ENCODE peak calls at places on chromosomes 3 and 15, in six cellular contexts. D is A673; Q is naive thymus-derived CD4-positive, alpha-beta T cell; J is esophagus squamous epithelium; S is cardiac muscle cell; N is neuronal stem cell. R is an unnamed sample.

GRCh38 chr15:82566690-82567089 is 26.4 kb upstream of the RPS17 start:
- DNase-seq in J (no peak), D (no peak), Q (no peak), N (no peak), S (peak; percentile 11), R (no peak)

GRCh38 chr3:149604125-149604851 is 53.5 kb downstream of the WWTR1 start:
- DNase-seq in J (no peak), Q (no peak), D (no peak), S (no peak), N (no peak), R (no peak)

GRCh38 chr15:62344806-62345539 is 179.9 kb upstream of the C2CD4B start:
- DNase-seq in N (peak; percentile 68), Q (peak; percentile 66), D (peak; percentile 81), J (no peak), S (peak; percentile 52), R (peak; percentile 83)

GRCh38 chr3:152268501-152269422 is at the start of gene MBNL1:
- DNase-seq in J (peak; percentile 56), Q (peak; percentile 88), D (peak; percentile 88), N (peak; percentile 75), S (peak; percentile 87), R (peak; percentile 94)

GRCh38 chr3:9976736-9977709 is 9.6 kb downstream of the EMC3 start:
- DNase-seq in S (peak; percentile 98), D (peak; percentile 88), J (peak; percentile 8), N (no peak), Q (no peak), R (no peak)

GRCh38 chr3:7346364-7346763 is 485.4 kb downstream of the GRM7 start:
- DNase-seq in N (no peak), Q (no peak), J (no peak), D (no peak), S (no peak), R (no peak)

GRCh38 chr3:178085817-178086123 is 450.5 kb upstream of the KCNMB2 start:
- DNase-seq in D (no peak), J (no peak), Q (no peak), N (no peak), S (no peak), R (no peak)

GRCh38 chr15:49863431-49864205 is 242.8 kb downstream of the DTWD1 start:
- DNase-seq in Q (no peak), N (no peak), D (no peak), S (peak; percentile 74), J (no peak), R (no peak)

GRCh38 chr3:45676248-45677044 is 12.8 kb upstream of the SACM1L start:
- DNase-seq in D (no peak), J (no peak), N (no peak), Q (no peak), S (no peak), R (no peak)

GRCh38 chr3:16114381-16114916 is 60.0 kb upstream of the GALNT15 start:
- DNase-seq in S (no peak), N (no peak), D (no peak), J (no peak), Q (no peak), R (no peak)

GRCh38 chr15:68268405-68268804 is 9.1 kb upstream of the FEM1B start:
- DNase-seq in N (no peak), S (no peak), J (no peak), Q (no peak), D (no peak), R (no peak)

GRCh38 chr3:74661672-74662071 is 47.2 kb upstream of the CNTN3 start:
- DNase-seq in J (no peak), S (no peak), Q (no peak), D (no peak), N (no peak), R (no peak)

GRCh38 chr3:194880940-194881925 is 195.6 kb downstream of the FAM43A start:
- DNase-seq in J (no peak), N (no peak), Q (no peak), D (no peak), S (no peak), R (no peak)

GRCh38 chr3:12705374-12705926 is 41.5 kb upstream of the RAF1 start:
- DNase-seq in J (no peak), N (no peak), D (no peak), S (no peak), Q (no peak), R (no peak)

GRCh38 chr3:23330568-23330967 is 127.4 kb downstream of the UBE2E2 start:
- DNase-seq in N (no peak), D (no peak), J (no peak), Q (no peak), S (no peak), R (no peak)

GRCh38 chr3:127637546-127637945 is 8.6 kb downstream of the PODXL2 start:
- DNase-seq in J (no peak), Q (peak; percentile 49), S (no peak), N (no peak), D (no peak), R (peak; percentile 42)

GRCh38 chr3:181712505-181713299 is 977 bp downstream of the SOX2 start:
- DNase-seq in D (peak; percentile 81), Q (no peak), J (no peak), S (no peak), N (no peak), R (peak; percentile 79)

GRCh38 chr3:45907769-45908705 is 21.7 kb downstream of the CCR9 start:
- DNase-seq in Q (peak; percentile 48), D (no peak), S (peak; percentile 42), J (no peak), N (no peak), R (no peak)

GRCh38 chr3:62605413-62606068 is 232.2 kb upstream of the FEZF2 start:
- DNase-seq in Q (no peak), D (no peak), J (no peak), N (no peak), S (no peak), R (no peak)

GRCh38 chr3:56862352-56863062 is 60.8 kb upstream of the ARHGEF3 start:
- DNase-seq in N (no peak), Q (no peak), S (peak; percentile 89), D (no peak), J (no peak), R (no peak)

GRCh38 chr15:101124731-101125558 is 126.9 kb downstream of the CHSY1 start:
- DNase-seq in D (no peak), S (peak; percentile 87), N (no peak), J (no peak), Q (no peak), R (no peak)

GRCh38 chr15:52093539-52094502 is 18.8 kb downstream of the BCL2L10 start:
- DNase-seq in J (no peak), D (peak; percentile 36), Q (no peak), N (no peak), S (peak; percentile 88), R (no peak)

GRCh38 chr3:143024351-143024960 is 23.1 kb downstream of the U2SURP start:
- DNase-seq in N (no peak), Q (no peak), D (no peak), S (no peak), J (no peak), R (no peak)

GRCh38 chr15:76169013-76169412 is 109.2 kb downstream of the TMEM266 start:
- DNase-seq in D (peak; percentile 45), Q (no peak), S (peak; percentile 26), J (no peak), N (no peak), R (peak; percentile 46)

GRCh38 chr3:154971771-154972326 is 108.3 kb upstream of the MME start:
- DNase-seq in Q (no peak), S (peak; percentile 79), N (no peak), J (no peak), D (no peak), R (no peak)

GRCh38 chr15:34318277-34319079 is 19.1 kb downstream of the SLC12A6 start:
- DNase-seq in N (peak; percentile 18), Q (peak; percentile 37), D (peak; percentile 79), J (no peak), S (peak; percentile 75), R (peak; percentile 23)

GRCh38 chr3:134363381-134363755 is 10.9 kb downstream of the AMOTL2 start:
- DNase-seq in S (no peak), D (no peak), Q (no peak), N (no peak), J (no peak), R (no peak)
- H3K4me3 ChIP-seq in S (no peak overlapping the region), D (peak overlapping the region; percentile 23), Q (peak overlapping the region; percentile 55), N (no peak overlapping the region), J (peak overlapping the region; percentile 24), R (no peak overlapping the region)

GRCh38 chr15:67072442-67072841 is 7.0 kb downstream of the SMAD3 start:
- DNase-seq in S (no peak), Q (no peak), D (no peak), N (no peak), J (no peak), R (no peak)

GRCh38 chr15:67072951-67073350 is 7.5 kb downstream of the SMAD3 start:
- DNase-seq in D (no peak), J (no peak), N (no peak), S (peak; percentile 36), Q (no peak), R (no peak)

GRCh38 chr15:67077641-67078215 is 12.3 kb downstream of the SMAD3 start:
- DNase-seq in Q (no peak), S (no peak), J (no peak), D (no peak), N (no peak), R (peak; percentile 57)

GRCh38 chr15:67076147-67076843 is 10.9 kb downstream of the SMAD3 start:
- DNase-seq in J (no peak), Q (no peak), S (peak; percentile 80), D (no peak), N (no peak), R (peak; percentile 85)

GRCh38 chr15:67074886-67075229 is 9.5 kb downstream of the SMAD3 start:
- DNase-seq in Q (no peak), S (no peak), N (no peak), D (no peak), J (no peak), R (no peak)
- H3K4me1 ChIP-seq in Q (peaks cover 79% of the 10 kb centered on the region), S (peaks cover 21% of the 10 kb centered on the region), N (peaks cover 4% of the 10 kb centered on the region), D (peaks cover 21% of the 10 kb centered on the region), J (peaks cover 15% of the 10 kb centered on the region), R (peaks cover 96% of the 10 kb centered on the region)

GRCh38 chr3:192514754-192515660 is 212.3 kb downstream of the FGF12 start:
- DNase-seq in Q (no peak), D (peak; percentile 26), N (peak; percentile 39), S (peak; percentile 7), J (no peak), R (no peak)

GRCh38 chr3:192514081-192514753 is 213.1 kb downstream of the FGF12 start:
- DNase-seq in Q (no peak), D (peak; percentile 62), N (peak; percentile 67), S (peak; percentile 33), J (no peak), R (no peak)

GRCh38 chr3:192516850-192517249 is 210.5 kb downstream of the FGF12 start:
- DNase-seq in J (no peak), Q (no peak), N (no peak), S (no peak), D (no peak), R (no peak)

GRCh38 chr3:192515661-192516040 is 211.7 kb downstream of the FGF12 start:
- DNase-seq in S (no peak), N (no peak), J (no peak), Q (no peak), D (no peak), R (no peak)
- H3K4me3 ChIP-seq in S (peak overlapping the region; percentile 50), N (no peak overlapping the region), J (peak overlapping the region; percentile 43), Q (no peak overlapping the region), D (no peak overlapping the region), R (no peak overlapping the region)

GRCh38 chr3:71302604-71303003 is 280.9 kb downstream of the FOXP1 start:
- DNase-seq in D (no peak), N (no peak), J (no peak), S (no peak), Q (no peak), R (no peak)
- H3K4me1 ChIP-seq in D (peaks cover 42% of the 10 kb centered on the region), N (peaks cover 11% of the 10 kb centered on the region), J (peaks cover 8% of the 10 kb centered on the region), S (peaks cover 75% of the 10 kb centered on the region), Q (peaks cover 4% of the 10 kb centered on the region), R (no peaks in the 10 kb centered on the region)

R was measured in OCI-LY7.